ENCODE peak calls at places on chromosomes 1 and 21, in nine cellular contexts. Z is mesothelial cell of epicardium, W is ureter, R is amniotic stem cell, M is MM.1S, F is coronary artery, K is cortex of kidney, T is AML-193, J is NCI-H2029. N is an unnamed sample.

GRCh38 chr1:246492611-246493245 is 14.4 kb downstream of the SMYD3 start:
- DNase-seq in R (peak), J (peak), W (peak), F (no peak), T (peak), K (no peak), Z (peak), M (peak), N (peak)

GRCh38 chr21:35023396-35024070 is 25.6 kb downstream of the RUNX1 start:
- DNase-seq in F (peak), Z (no peak), M (no peak), K (no peak), J (no peak), W (no peak), T (no peak), R (no peak), N (no peak)

GRCh38 chr1:160639652-160640051 is 7.2 kb downstream of the SLAMF1 start:
- DNase-seq in T (no peak), M (no peak), R (no peak), K (no peak), Z (no peak), J (no peak), W (no peak), F (no peak), N (no peak)

GRCh38 chr21:31142600-31142999 is 104.3 kb upstream of the KRTAP19-8 start:
- DNase-seq in Z (no peak), K (no peak), R (no peak), J (no peak), W (no peak), M (no peak), T (no peak), F (no peak), N (no peak)

GRCh38 chr1:7301346-7301993 is 469.6 kb upstream of the VAMP3 start:
- DNase-seq in W (no peak), K (no peak), T (no peak), J (no peak), M (no peak), F (no peak), R (no peak), Z (peak), N (no peak)

GRCh38 chr1:81183157-81183952 is 617.4 kb upstream of the ADGRL2 start:
- DNase-seq in T (no peak), W (no peak), M (peak), Z (no peak), R (no peak), K (no peak), J (no peak), F (no peak), N (no peak)

GRCh38 chr1:155017021-155017945 is 14.7 kb downstream of the ZBTB7B start:
- DNase-seq in Z (peak), M (peak), W (peak), R (peak), J (peak), F (peak), K (no peak), T (peak), N (peak)

GRCh38 chr1:44501022-44501910 is 96.2 kb downstream of the RNF220 start:
- DNase-seq in R (no peak), F (no peak), W (peak), J (no peak), T (no peak), Z (no peak), K (no peak), M (no peak), N (no peak)

GRCh38 chr1:65393345-65393744 is 27.1 kb upstream of the LEPR start:
- DNase-seq in J (no peak), W (no peak), K (no peak), R (no peak), Z (no peak), T (no peak), M (no peak), F (no peak), N (no peak)

GRCh38 chr1:25065246-25066238 is 135.5 kb upstream of the RUNX3 start:
- DNase-seq in F (no peak), K (no peak), M (no peak), T (no peak), R (no peak), Z (no peak), J (no peak), W (no peak), N (no peak)

GRCh38 chr1:173915596-173915995 is 1.5 kb downstream of the SERPINC1 start:
- DNase-seq in T (no peak), M (no peak), R (no peak), K (no peak), W (no peak), Z (no peak), F (no peak), J (no peak), N (no peak)

GRCh38 chr1:75786901-75787455 is 922 bp downstream of the RABGGTB start:
- DNase-seq in T (no peak), W (no peak), K (no peak), M (no peak), J (no peak), R (no peak), Z (no peak), F (no peak), N (no peak)

GRCh38 chr1:15341634-15342375 is 67.9 kb upstream of the EFHD2 start:
- DNase-seq in R (peak), W (no peak), J (no peak), F (no peak), M (no peak), T (no peak), K (no peak), Z (no peak), N (no peak)

GRCh38 chr1:205972491-205973168 is 29.4 kb upstream of the SLC26A9 start:
- DNase-seq in F (no peak), W (no peak), M (no peak), K (no peak), R (no peak), J (no peak), T (no peak), Z (no peak), N (no peak)

GRCh38 chr1:6459850-6460265 is 6.1 kb downstream of the TNFRSF25 start:
- DNase-seq in F (no peak), T (no peak), M (no peak), W (no peak), Z (no peak), R (no peak), J (no peak), K (no peak), N (no peak)